ENCODE peak calls at places on chromosomes 7 and 10, in four cellular contexts. D is HCT116, I is keratinocyte, N is ovary. C is an unnamed sample.

GRCh38 chr10:128463991-128464755 is 337.9 kb upstream of the MKI67 start:
- DNase-seq in I (peak; percentile 54), D (peak; percentile 48), N (no peak), C (no peak)

GRCh38 chr7:35593896-35594295 is 101.0 kb downstream of the HERPUD2 start:
- DNase-seq in D (peak; percentile 12), N (no peak), I (no peak), C (no peak)

GRCh38 chr10:70537398-70538194 is 59.0 kb downstream of the PALD1 start:
- DNase-seq in N (no peak), I (no peak), D (no peak), C (no peak)

GRCh38 chr10:57822965-57823364 is 444.7 kb downstream of the IPMK start:
- DNase-seq in I (no peak), N (no peak), D (no peak), C (no peak)

GRCh38 chr10:79434816-79435215 is 10.6 kb downstream of the ZCCHC24 start:
- DNase-seq in D (no peak), I (no peak), N (peak; percentile 77), C (no peak)

GRCh38 chr7:125573131-125573530 is 643.5 kb upstream of the POT1 start:
- DNase-seq in I (no peak), D (no peak), N (no peak), C (no peak)

GRCh38 chr7:6202117-6202516 is 70.3 kb downstream of the CYTH3 start:
- DNase-seq in D (no peak), I (no peak), N (no peak), C (no peak)

GRCh38 chr7:40822861-40823260 is 688.1 kb downstream of the SUGCT start:
- DNase-seq in N (no peak), D (no peak), I (no peak), C (no peak)

GRCh38 chr10:123544986-123545385 is 121.2 kb upstream of the GPR26 start:
- DNase-seq in I (no peak), N (no peak), D (no peak), C (no peak)

GRCh38 chr10:104029528-104029875 is 56.2 kb downstream of the COL17A1 start:
- DNase-seq in N (peak; percentile 89), D (no peak), I (no peak), C (no peak)

GRCh38 chr10:110083884-110084283 is 76.1 kb downstream of the ADD3 start:
- DNase-seq in N (no peak), I (no peak), D (no peak), C (no peak)

GRCh38 chr7:112414855-112415490 is 35.3 kb upstream of the IFRD1 start:
- DNase-seq in I (no peak), D (peak; percentile 36), N (no peak), C (no peak)

GRCh38 chr7:25913574-25914224 is 238.3 kb upstream of the NFE2L3 start:
- DNase-seq in D (no peak), I (no peak), N (no peak), C (no peak)

GRCh38 chr7:5417106-5418071 is 6.2 kb downstream of the TNRC18 start:
- DNase-seq in I (no peak), D (no peak), N (no peak), C (no peak)

GRCh38 chr10:69879628-69880257 is 78.0 kb downstream of the COL13A1 start:
- DNase-seq in I (no peak), D (no peak), N (no peak), C (no peak)

GRCh38 chr7:30983042-30983913 is 19.5 kb downstream of the GHRHR start:
- DNase-seq in D (peak; percentile 70), N (peak; percentile 90), I (no peak), C (no peak)

GRCh38 chr10:76433161-76434005 is 1002.0 kb downstream of the LRMDA start:
- DNase-seq in I (no peak), D (no peak), N (no peak), C (peak; percentile 10)

GRCh38 chr7:77954773-77955562 is 156.4 kb downstream of the PHTF2 start:
- DNase-seq in D (no peak), N (no peak), I (no peak), C (no peak)

GRCh38 chr7:76257973-76258372 is 44.5 kb upstream of the HSPB1 start:
- DNase-seq in N (no peak), D (no peak), I (no peak), C (no peak)

GRCh38 chr10:22911889-22912762 is 15.7 kb upstream of the ARMC3 start:
- DNase-seq in I (no peak), D (no peak), N (no peak), C (no peak)

GRCh38 chr10:53580465-53580864 is 807.9 kb upstream of the MBL2 start:
- DNase-seq in I (no peak), N (no peak), D (no peak), C (no peak)

GRCh38 chr7:23100697-23101096 is 4.9 kb upstream of the KLHL7 start:
- DNase-seq in D (no peak), N (no peak), I (no peak), C (no peak)

GRCh38 chr7:13830604-13830915 is 158.9 kb downstream of the ETV1 start:
- DNase-seq in D (no peak), I (no peak), N (no peak), C (no peak)

GRCh38 chr7:13826752-13827151 is 162.7 kb downstream of the ETV1 start:
- DNase-seq in D (no peak), I (no peak), N (no peak), C (no peak)

GRCh38 chr7:13829231-13829630 is 160.2 kb downstream of the ETV1 start:
- DNase-seq in N (no peak), I (no peak), D (no peak), C (no peak)

GRCh38 chr7:13829914-13830603 is 159.4 kb downstream of the ETV1 start:
- DNase-seq in D (no peak), N (no peak), I (no peak), C (no peak)

GRCh38 chr7:13827716-13828115 is 161.8 kb downstream of the ETV1 start:
- DNase-seq in D (no peak), N (no peak), I (no peak), C (no peak)
- H3K27ac ChIP-seq in D (no peak overlapping the region), N (no peak overlapping the region), I (no peak overlapping the region), C (no peak overlapping the region)

DNA sequence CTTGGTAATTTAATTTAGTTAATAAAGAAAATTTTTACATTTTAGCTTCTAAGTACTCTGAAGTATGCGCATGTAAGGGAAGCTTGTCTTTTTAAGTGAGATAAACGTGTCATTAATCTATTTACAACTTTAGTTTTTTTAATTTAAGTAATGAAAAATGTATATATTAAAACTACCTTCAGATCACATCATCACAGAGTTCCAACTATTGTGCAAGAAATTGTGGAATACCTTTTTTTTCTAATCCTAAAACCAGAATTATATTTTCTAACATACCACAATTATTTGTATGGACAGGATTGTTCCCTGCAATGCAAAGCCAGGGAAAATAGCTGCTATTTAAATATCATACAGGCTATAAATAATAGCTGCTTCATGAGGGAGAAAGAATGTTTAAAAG is 303.2 kb upstream of the KCND2 start:
- DNase-seq in I (no peak), D (no peak), N (no peak), C (no peak)
- H3K27ac ChIP-seq in I (no peak overlapping the region), D (no peak overlapping the region), N (no peak overlapping the region), C (no peak overlapping the region)

DNA sequence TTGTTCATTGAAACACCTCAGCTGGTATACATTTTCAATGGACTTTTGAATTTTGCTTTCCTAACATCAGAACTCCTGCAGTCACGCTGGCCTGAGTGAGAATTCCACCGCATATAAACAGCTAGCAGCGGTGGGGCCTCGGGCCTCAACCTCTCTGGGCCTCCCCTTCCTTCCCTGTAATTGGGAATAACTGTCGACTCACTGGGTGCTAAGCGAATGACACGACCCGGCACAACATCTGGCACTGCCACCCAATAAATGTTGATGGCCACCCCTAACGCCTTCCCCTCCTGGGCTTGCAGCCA is 672 bp downstream of the RCC1L start:
- DNase-seq in I (no peak), D (no peak), N (no peak), C (no peak)
- H3K27ac ChIP-seq in I (peak overlapping the region; percentile 79), D (peak overlapping the region; percentile 97), N (peak overlapping the region; percentile 94), C (peak overlapping the region; percentile 65)

GRCh38 chr7:151689196-151689971 is 169.7 kb upstream of the RHEB start:
- DNase-seq in D (no peak), I (no peak), N (peak; percentile 35), C (no peak)
- H3K27ac ChIP-seq in D (no peak overlapping the region), I (no peak overlapping the region), N (no peak overlapping the region), C (peak overlapping the region; percentile 4)

GRCh38 chr10:124736491-124737136 is 7.6 kb downstream of the FAM53B start:
- DNase-seq in I (no peak), N (peak; percentile 92), D (no peak), C (no peak)
- H3K27ac ChIP-seq in I (peak overlapping the region; percentile 22), N (peak overlapping the region; percentile 78), D (peak overlapping the region; percentile 4), C (peak overlapping the region; percentile 42)

GRCh38 chr7:54996391-54996790 is 22.4 kb upstream of the EGFR start:
- DNase-seq in D (no peak), I (no peak), N (no peak), C (no peak)
- H3K27ac ChIP-seq in D (no peak overlapping the region), I (peak overlapping the region; percentile 79), N (no peak overlapping the region), C (peak overlapping the region; percentile 93)

GRCh38 chr10:121994429-121994881 is 5.5 kb downstream of the TACC2 start:
- DNase-seq in I (no peak), N (peak; percentile 38), D (no peak), C (peak; percentile 29)
- H3K27ac ChIP-seq in I (no peak overlapping the region), N (no peak overlapping the region), D (no peak overlapping the region), C (peak overlapping the region; percentile 64)

DNA sequence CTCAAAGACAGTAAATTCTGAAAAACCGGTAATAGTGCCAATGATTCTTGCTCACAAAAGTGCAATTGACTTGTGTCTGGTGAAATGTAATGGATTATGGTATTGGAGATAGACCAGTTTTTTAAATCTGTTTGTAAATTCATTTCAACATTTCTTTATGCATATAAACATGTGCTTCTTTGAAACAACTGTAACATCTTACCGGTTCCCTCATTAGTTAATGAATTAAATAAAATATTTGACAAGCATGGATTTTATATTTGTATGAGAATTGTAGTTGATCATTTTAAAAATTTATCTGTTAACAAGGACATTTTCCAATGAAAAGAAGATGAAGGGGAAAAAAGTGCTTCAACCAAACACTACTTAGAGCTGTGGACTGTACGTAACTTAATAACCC is 21.0 kb upstream of the APBB1IP start:
- DNase-seq in D (no peak), N (no peak), I (no peak), C (no peak)
- H3K27ac ChIP-seq in D (no peak overlapping the region), N (no peak overlapping the region), I (no peak overlapping the region), C (no peak overlapping the region)